ENCODE peak calls at places on chromosomes 4 and X, in nine cellular contexts. N is LoVo, B is astrocyte of the spinal cord, Z is HFF-Myc, X is GOT3, C is NCI-H1092 treated with DMSO at 0.1 percent for 48 hours, O is right lobe of liver, Q is amniotic stem cell, D is GM04503. S is an unnamed sample.

GRCh38 chr4:32841217-32841616 is 2121.0 kb downstream of the PCDH7 start:
- DNase-seq in Z (no peak), Q (no peak), O (no peak), N (no peak), X (no peak), C (no peak), D (no peak), B (no peak), S (no peak)

GRCh38 chrX:46912098-46912672 is at the start of gene JADE3:
- DNase-seq in N (peak; percentile 75), X (no peak), C (peak; percentile 90), Z (no peak), D (no peak), Q (peak; percentile 59), O (peak; percentile 85), B (peak; percentile 67), S (peak; percentile 82)

GRCh38 chr4:6720202-6720699 is 4.3 kb downstream of the BLOC1S4 start:
- DNase-seq in B (peak; percentile 75), Z (peak; percentile 29), D (no peak), O (peak; percentile 89), N (peak; percentile 74), C (peak; percentile 62), X (peak; percentile 18), Q (peak; percentile 49), S (peak; percentile 82)

GRCh38 chrX:16061296-16061695 is 62.1 kb upstream of the GRPR start:
- DNase-seq in Z (no peak), O (no peak), D (no peak), N (no peak), Q (no peak), B (no peak), X (no peak), C (no peak), S (no peak)

GRCh38 chr4:165874799-165875371 is 1.8 kb downstream of the TLL1 start:
- DNase-seq in X (no peak), Z (no peak), C (no peak), O (peak; percentile 48), B (peak; percentile 6), Q (no peak), D (no peak), N (no peak), S (peak; percentile 45)

GRCh38 chr4:125097729-125098128 is 217.0 kb upstream of the FAT4 start:
- DNase-seq in B (no peak), Z (no peak), Q (no peak), N (no peak), D (no peak), X (no peak), O (no peak), C (no peak), S (no peak)

GRCh38 chrX:154546354-154547244 is at the start of gene G6PD:
- DNase-seq in Z (no peak), D (no peak), Q (peak; percentile 12), N (peak; percentile 62), B (peak; percentile 66), X (no peak), C (peak; percentile 83), O (no peak), S (peak; percentile 88)

GRCh38 chr4:54566608-54567007 is 91.1 kb upstream of the KIT start:
- DNase-seq in Z (no peak), O (no peak), X (no peak), N (no peak), C (no peak), B (no peak), D (no peak), Q (no peak), S (no peak)

GRCh38 chrX:10922841-10923240 is 188.3 kb upstream of the HCCS start:
- DNase-seq in Q (no peak), B (no peak), X (no peak), O (no peak), C (no peak), N (no peak), D (no peak), Z (no peak), S (no peak)

GRCh38 chrX:48890296-48890925 is 7.2 kb downstream of the TIMM17B start:
- DNase-seq in C (peak; percentile 36), Q (no peak), O (no peak), D (no peak), X (no peak), B (no peak), N (no peak), Z (no peak), S (no peak)

GRCh38 chrX:68684291-68684918 is 36.9 kb downstream of the STARD8 start:
- DNase-seq in D (no peak), B (no peak), Z (no peak), N (no peak), C (no peak), O (peak; percentile 76), X (no peak), Q (no peak), S (no peak)

GRCh38 chr4:146291313-146291712 is 77.0 kb downstream of the REELD1 start:
- DNase-seq in D (no peak), X (no peak), Q (no peak), Z (no peak), N (no peak), C (no peak), O (no peak), B (no peak), S (no peak)

GRCh38 chrX:69077895-69078455 is 87.3 kb downstream of the PJA1 start:
- DNase-seq in D (no peak), Q (no peak), X (no peak), B (no peak), Z (no peak), N (no peak), C (no peak), O (no peak), S (no peak)

GRCh38 chrX:65508851-65509250 is 25.7 kb downstream of the LAS1L start:
- DNase-seq in D (no peak), N (no peak), Q (no peak), B (no peak), C (no peak), X (no peak), O (no peak), Z (no peak), S (no peak)

GRCh38 chrX:134570509-134570846 is 87.8 kb downstream of the PLAC1 start:
- DNase-seq in O (no peak), N (no peak), X (no peak), D (no peak), C (no peak), Z (no peak), Q (no peak), B (no peak), S (no peak)

GRCh38 chrX:38862100-38862499 is 60.8 kb downstream of the MID1IP1 start:
- DNase-seq in X (no peak), Z (no peak), C (no peak), B (no peak), O (no peak), N (no peak), D (no peak), Q (no peak), S (no peak)

S was measured in pancreas.